ENCODE peak calls at places on chromosomes 2 and 18, in four cellular contexts. N is activated naive CD4-positive, alpha-beta T cell; R is substantia nigra; Y is left cardiac atrium. G is an unnamed sample.

GRCh38 chr2:210226186-210226585 is 939 bp upstream of the ACADL start:
- DNase-seq in N (no peak), R (no peak), Y (no peak), G (no peak)

GRCh38 chr18:69399253-69399652 is 1.4 kb upstream of the DOK6 start:
- DNase-seq in N (no peak), R (no peak), Y (no peak), G (no peak)

GRCh38 chr2:239194731-239195317 is 206.0 kb downstream of the HDAC4 start:
- DNase-seq in N (no peak), R (no peak), Y (no peak), G (peak)

GRCh38 chr2:212520340-212520739 is 18.3 kb downstream of the ERBB4 start:
- DNase-seq in N (no peak), R (no peak), Y (no peak), G (no peak)

GRCh38 chr2:181658444-181658843 is 1.5 kb upstream of the CERKL start:
- DNase-seq in N (no peak), R (no peak), Y (no peak), G (no peak)

GRCh38 chr2:68637047-68637446 is 6.3 kb upstream of the PROKR1 start:
- DNase-seq in N (no peak), R (no peak), Y (no peak), G (no peak)

GRCh38 chr2:8447610-8448221 is 234.1 kb upstream of the ID2 start:
- DNase-seq in N (no peak), R (no peak), Y (no peak), G (no peak)

GRCh38 chr2:201149064-201149820 is 33.3 kb downstream of the CFLAR start:
- DNase-seq in N (no peak), R (no peak), Y (no peak), G (no peak)

GRCh38 chr18:55549474-55550104 is 38.4 kb downstream of the TCF4 start:
- DNase-seq in N (no peak), R (no peak), Y (no peak), G (no peak)

GRCh38 chr2:35503738-35504160 is 851.8 kb upstream of the CRIM1 start:
- DNase-seq in N (no peak), R (no peak), Y (no peak), G (no peak)

GRCh38 chr18:30988440-30988839 is 54.1 kb downstream of the DSC3 start:
- DNase-seq in N (no peak), R (no peak), Y (no peak), G (no peak)

GRCh38 chr2:188132385-188132784 is 159.3 kb upstream of the GULP1 start:
- DNase-seq in N (no peak), R (peak), Y (peak), G (no peak)

GRCh38 chr2:165469417-165469816 is at the start of gene CSRNP3:
- DNase-seq in N (no peak), R (peak), Y (peak), G (peak)

GRCh38 chr2:104434363-104434792 is 419.5 kb upstream of the POU3F3 start:
- DNase-seq in N (no peak), R (no peak), Y (no peak), G (peak)

GRCh38 chr2:224072541-224073188 is 33.6 kb upstream of the SERPINE2 start:
- DNase-seq in N (no peak), R (no peak), Y (peak), G (no peak)

GRCh38 chr2:201120500-201120899 is 4.5 kb downstream of the CFLAR start:
- DNase-seq in N (no peak), R (no peak), Y (no peak), G (no peak)

GRCh38 chr18:42513416-42513815 is 558.4 kb downstream of the PIK3C3 start:
- DNase-seq in N (no peak), R (no peak), Y (no peak), G (no peak)

GRCh38 chr2:135311268-135311667 is 219.8 kb downstream of the ZRANB3 start:
- DNase-seq in N (no peak), R (no peak), Y (no peak), G (no peak)

GRCh38 chr18:41783879-41784278 is 171.2 kb upstream of the PIK3C3 start:
- DNase-seq in N (no peak), R (no peak), Y (no peak), G (no peak)

GRCh38 chr18:63155910-63156773 is 163.4 kb downstream of the BCL2 start:
- DNase-seq in N (peak), R (no peak), Y (no peak), G (no peak)

GRCh38 chr18:50704541-50704940 is 115.3 kb downstream of the MRO start:
- DNase-seq in N (no peak), R (no peak), Y (no peak), G (no peak)

GRCh38 chr2:78431241-78431640 is 594.3 kb upstream of the REG3G start:
- DNase-seq in N (no peak), R (no peak), Y (no peak), G (no peak)

GRCh38 chr2:207801259-207801658 is 31.6 kb upstream of the FZD5 start:
- DNase-seq in N (no peak), R (no peak), Y (no peak), G (no peak)

GRCh38 chr18:46759885-46760284 is 3.0 kb upstream of the ST8SIA5 start:
- DNase-seq in N (no peak), R (no peak), Y (no peak), G (no peak)

GRCh38 chr2:241154915-241155314 is 4.6 kb downstream of the PPP1R7 start:
- DNase-seq in N (no peak), R (no peak), Y (no peak), G (no peak)

GRCh38 chr2:54673501-54673998 is 49.9 kb upstream of the EML6 start:
- DNase-seq in N (no peak), R (no peak), Y (peak), G (no peak)

GRCh38 chr18:75005622-75006021 is 203.3 kb downstream of the PTGR3 start:
- DNase-seq in N (no peak), R (no peak), Y (peak), G (no peak)

GRCh38 chr18:30302181-30302580 is 740.4 kb downstream of the DSC3 start:
- DNase-seq in N (no peak), R (no peak), Y (no peak), G (no peak)

GRCh38 chr2:236968101-236968886 is 117.4 kb upstream of the COPS8 start:
- DNase-seq in N (no peak), R (no peak), Y (no peak), G (no peak)

GRCh38 chr2:167697194-167697593 is 550.2 kb downstream of the STK39 start:
- DNase-seq in N (no peak), R (no peak), Y (no peak), G (no peak)

GRCh38 chr18:23131693-23132319 is 3.5 kb upstream of the CABLES1 start:
- DNase-seq in N (no peak), R (no peak), Y (peak), G (no peak)

GRCh38 chr2:102027036-102027702 is 35.4 kb downstream of the IL1R2 start:
- DNase-seq in N (no peak), R (no peak), Y (no peak), G (no peak)

GRCh38 chr2:168683996-168684395 is 118.4 kb upstream of the NOSTRIN start:
- DNase-seq in N (no peak), R (no peak), Y (no peak), G (no peak)

GRCh38 chr2:80199504-80199903 is 105.0 kb downstream of the LRRTM1 start:
- DNase-seq in N (no peak), R (no peak), Y (no peak), G (no peak)

GRCh38 chr2:108593547-108594098 is 59.4 kb downstream of the LIMS1 start:
- DNase-seq in N (no peak), R (no peak), Y (no peak), G (no peak)

GRCh38 chr2:71907503-71907902 is 240.2 kb downstream of the CYP26B1 start:
- DNase-seq in N (no peak), R (no peak), Y (no peak), G (no peak)

GRCh38 chr2:201779996-201780673 is 598 bp downstream of the ALS2 start:
- DNase-seq in N (no peak), R (no peak), Y (peak), G (no peak)

GRCh38 chr2:39660612-39661196 is 5.0 kb upstream of the TMEM178A start:
- DNase-seq in N (no peak), R (no peak), Y (no peak), G (no peak)

GRCh38 chr2:3203497-3204019 is 174.1 kb downstream of the EIPR1 start:
- DNase-seq in N (no peak), R (no peak), Y (no peak), G (no peak)

G was measured in H1.